ENCODE peak calls at places on chromosomes 13 and 19, in five cellular contexts. U is stimulated activated naive B cell treated with anti-CD40 and anti-IgM and Interleukin-4, amounts not matched to agents 10 μg/mL and 1 μg/mL and 100 μg/mL, for 72 hours; T is stimulated activated CD8-positive, alpha-beta memory T cell treated with anti-CD3 and anti-CD28 coated beads, Interleukin-15, amount 100 ng/mL, for 4 hours; K is left lung; L is PC-3. I is an unnamed sample.

GRCh38 chr13:25833761-25834160 is 218.1 kb downstream of the SHISA2 start:
- DNase-seq in U (no peak), T (no peak), K (no peak), L (no peak), I (no peak)

GRCh38 chr19:4636761-4637160 is 2.6 kb upstream of the TNFAIP8L1 start:
- DNase-seq in U (no peak), T (no peak), K (no peak), L (no peak), I (no peak)

GRCh38 chr13:102234618-102235017 is 167.2 kb downstream of the FGF14 start:
- DNase-seq in U (no peak), T (no peak), K (no peak), L (peak), I (no peak)

GRCh38 chr13:113058129-113058987 is 47.2 kb upstream of the F7 start:
- DNase-seq in U (no peak), T (no peak), K (peak), L (no peak), I (no peak)

GRCh38 chr19:14686411-14686810 is 3.4 kb upstream of the ZNF333 start:
- DNase-seq in U (no peak), T (no peak), K (no peak), L (peak), I (peak)

GRCh38 chr19:38647966-38648788 is 728 bp downstream of the ACTN4 start:
- DNase-seq in U (no peak), T (no peak), K (no peak), L (no peak), I (peak)

GRCh38 chr13:42409061-42409460 is 137.1 kb downstream of the AKAP11 start:
- DNase-seq in U (no peak), T (no peak), K (no peak), L (no peak), I (no peak)

GRCh38 chr13:60334310-60334709 is 62.7 kb upstream of the TDRD3 start:
- DNase-seq in U (no peak), T (no peak), K (no peak), L (no peak), I (no peak)

GRCh38 chr13:99113351-99113750 is 87.3 kb upstream of the UBAC2 start:
- DNase-seq in U (no peak), T (no peak), K (no peak), L (no peak), I (no peak)

GRCh38 chr19:55186080-55186479 is 6.0 kb upstream of the SYT5 start:
- DNase-seq in U (no peak), T (no peak), K (no peak), L (no peak), I (no peak)

GRCh38 chr19:45250832-45251451 is at the start of gene MARK4:
- DNase-seq in U (peak), T (peak), K (peak), L (peak), I (peak)

GRCh38 chr13:26968431-26969335 is 202.9 kb downstream of the USP12 start:
- DNase-seq in U (no peak), T (no peak), K (no peak), L (no peak), I (no peak)

GRCh38 chr19:35748106-35749020 is at the start of gene LIN37:
- DNase-seq in U (peak), T (peak), K (peak), L (peak), I (peak)

GRCh38 chr19:35174226-35174625 is 19.7 kb downstream of the FXYD5 start:
- DNase-seq in U (no peak), T (no peak), K (no peak), L (no peak), I (no peak)

GRCh38 chr13:99385940-99386339 is 78.7 kb upstream of the GPR183 start:
- DNase-seq in U (no peak), T (no peak), K (no peak), L (no peak), I (no peak)

GRCh38 chr13:113552786-113553540 is 31.6 kb upstream of the TFDP1 start:
- DNase-seq in U (no peak), T (no peak), K (peak), L (no peak), I (no peak)

GRCh38 chr19:43748205-43748594 is 6.6 kb downstream of the SMG9 start:
- DNase-seq in U (no peak), T (no peak), K (no peak), L (no peak), I (no peak)

GRCh38 chr19:10334340-10335148 is 1.2 kb upstream of the RAVER1 start:
- DNase-seq in U (no peak), T (no peak), K (peak), L (peak), I (no peak)

GRCh38 chr13:48983331-48983730 is 7.6 kb downstream of the FNDC3A start:
- DNase-seq in U (no peak), T (no peak), K (no peak), L (peak), I (no peak)

GRCh38 chr13:67990868-67991267 is 760.7 kb upstream of the PCDH9 start:
- DNase-seq in U (no peak), T (no peak), K (no peak), L (no peak), I (no peak)

GRCh38 chr19:8397746-8398721 is 7.9 kb downstream of the RAB11B start:
- DNase-seq in U (no peak), T (no peak), K (no peak), L (no peak), I (no peak)

GRCh38 chr19:3233831-3234230 is 9.4 kb downstream of the CELF5 start:
- DNase-seq in U (no peak), T (no peak), K (no peak), L (no peak), I (no peak)

GRCh38 chr19:49552749-49553148 is 24.9 kb downstream of the RCN3 start:
- DNase-seq in U (no peak), T (no peak), K (no peak), L (no peak), I (no peak)

GRCh38 chr13:29702912-29703351 is 107.4 kb upstream of the SLC7A1 start:
- DNase-seq in U (no peak), T (no peak), K (no peak), L (no peak), I (no peak)

GRCh38 chr13:105573134-105573533 is 962.3 kb downstream of the EFNB2 start:
- DNase-seq in U (no peak), T (no peak), K (no peak), L (peak), I (no peak)

GRCh38 chr19:13298565-13299481 is 148.6 kb downstream of the IER2 start:
- DNase-seq in U (no peak), T (no peak), K (peak), L (no peak), I (no peak)

GRCh38 chr19:575527-576506 is 3.4 kb downstream of the BSG start:
- DNase-seq in U (no peak), T (no peak), K (peak), L (peak), I (peak)

GRCh38 chr19:55459950-55460657 is 1.3 kb downstream of the ISOC2 start:
- DNase-seq in U (no peak), T (no peak), K (no peak), L (no peak), I (peak)

GRCh38 chr13:44040070-44040753 is 160.5 kb downstream of the LACC1 start:
- DNase-seq in U (no peak), T (no peak), K (no peak), L (peak), I (no peak)

GRCh38 chr19:1747285-1748114 is 5.8 kb upstream of the ONECUT3 start:
- DNase-seq in U (no peak), T (peak), K (no peak), L (peak), I (peak)